ENCODE peak calls at places on chromosomes 16 and 17, in eight cellular contexts. One of them, this sample, is unnamed.

GRCh38 chr16:31333686-31334649 is 21.0 kb upstream of the ITGAX start:
- DNase-seq in stomach: no peak
- DNase-seq in ascending aorta: no peak
- DNase-seq in AG10803: peak
- DNase-seq in AG09319: no peak
- DNase-seq in neural crest cell: no peak
- DNase-seq in mucosa of descending colon: no peak
- DNase-seq in GM12864: no peak
- DNase-seq in this sample: no peak

GRCh38 chr16:11356573-11357331 is 11.5 kb downstream of the RMI2 start:
- DNase-seq in stomach: peak
- DNase-seq in ascending aorta: no peak
- DNase-seq in AG10803: peak
- DNase-seq in AG09319: no peak
- DNase-seq in neural crest cell: peak
- DNase-seq in mucosa of descending colon: peak
- DNase-seq in GM12864: no peak
- DNase-seq in this sample: peak

GRCh38 chr17:18182978-18183333 is 672 bp upstream of the ALKBH5 start:
- DNase-seq in stomach: peak
- DNase-seq in ascending aorta: peak
- DNase-seq in AG10803: peak
- DNase-seq in AG09319: peak
- DNase-seq in neural crest cell: peak
- DNase-seq in mucosa of descending colon: peak
- DNase-seq in GM12864: no peak
- DNase-seq in this sample: peak

GRCh38 chr16:29825145-29826044 is 5.1 kb downstream of the MVP start:
- DNase-seq in stomach: no peak
- DNase-seq in ascending aorta: no peak
- DNase-seq in AG10803: peak
- DNase-seq in AG09319: no peak
- DNase-seq in neural crest cell: no peak
- DNase-seq in mucosa of descending colon: peak
- DNase-seq in GM12864: no peak
- DNase-seq in this sample: no peak

GRCh38 chr16:1014771-1015495 is 33.4 kb downstream of the SOX8 start:
- DNase-seq in stomach: no peak
- DNase-seq in ascending aorta: peak
- DNase-seq in AG10803: peak
- DNase-seq in AG09319: no peak
- DNase-seq in neural crest cell: no peak
- DNase-seq in mucosa of descending colon: no peak
- DNase-seq in GM12864: no peak
- DNase-seq in this sample: no peak

GRCh38 chr16:1244881-1245280 is 4.4 kb downstream of the TPSAB1 start:
- DNase-seq in stomach: no peak
- DNase-seq in ascending aorta: no peak
- DNase-seq in AG10803: no peak
- DNase-seq in AG09319: no peak
- DNase-seq in neural crest cell: no peak
- DNase-seq in mucosa of descending colon: no peak
- DNase-seq in GM12864: no peak
- DNase-seq in this sample: no peak

GRCh38 chr17:79340771-79341528 is 266.3 kb downstream of the ENGASE start:
- DNase-seq in stomach: no peak
- DNase-seq in ascending aorta: no peak
- DNase-seq in AG10803: no peak
- DNase-seq in AG09319: peak
- DNase-seq in neural crest cell: no peak
- DNase-seq in mucosa of descending colon: no peak
- DNase-seq in GM12864: peak
- DNase-seq in this sample: no peak

GRCh38 chr16:73750639-73751038 is 546.0 kb upstream of the PSMD7 start:
- DNase-seq in stomach: no peak
- DNase-seq in ascending aorta: no peak
- DNase-seq in AG10803: no peak
- DNase-seq in AG09319: no peak
- DNase-seq in neural crest cell: no peak
- DNase-seq in mucosa of descending colon: no peak
- DNase-seq in GM12864: no peak
- DNase-seq in this sample: no peak

GRCh38 chr17:81091134-81091530 is 56.2 kb downstream of the BAIAP2 start:
- DNase-seq in stomach: no peak
- DNase-seq in ascending aorta: no peak
- DNase-seq in AG10803: no peak
- DNase-seq in AG09319: no peak
- DNase-seq in neural crest cell: no peak
- DNase-seq in mucosa of descending colon: no peak
- DNase-seq in GM12864: no peak
- DNase-seq in this sample: no peak

GRCh38 chr17:29622337-29623282 is at the start of gene CORO6:
- DNase-seq in stomach: peak
- DNase-seq in ascending aorta: no peak
- DNase-seq in AG10803: peak
- DNase-seq in AG09319: no peak
- DNase-seq in neural crest cell: peak
- DNase-seq in mucosa of descending colon: peak
- DNase-seq in GM12864: no peak
- DNase-seq in this sample: peak

GRCh38 chr17:81493198-81494038 is 19.2 kb downstream of the ACTG1 start:
- DNase-seq in stomach: no peak
- DNase-seq in ascending aorta: no peak
- DNase-seq in AG10803: no peak
- DNase-seq in AG09319: no peak
- DNase-seq in neural crest cell: no peak
- DNase-seq in mucosa of descending colon: no peak
- DNase-seq in GM12864: no peak
- DNase-seq in this sample: no peak

DNA sequence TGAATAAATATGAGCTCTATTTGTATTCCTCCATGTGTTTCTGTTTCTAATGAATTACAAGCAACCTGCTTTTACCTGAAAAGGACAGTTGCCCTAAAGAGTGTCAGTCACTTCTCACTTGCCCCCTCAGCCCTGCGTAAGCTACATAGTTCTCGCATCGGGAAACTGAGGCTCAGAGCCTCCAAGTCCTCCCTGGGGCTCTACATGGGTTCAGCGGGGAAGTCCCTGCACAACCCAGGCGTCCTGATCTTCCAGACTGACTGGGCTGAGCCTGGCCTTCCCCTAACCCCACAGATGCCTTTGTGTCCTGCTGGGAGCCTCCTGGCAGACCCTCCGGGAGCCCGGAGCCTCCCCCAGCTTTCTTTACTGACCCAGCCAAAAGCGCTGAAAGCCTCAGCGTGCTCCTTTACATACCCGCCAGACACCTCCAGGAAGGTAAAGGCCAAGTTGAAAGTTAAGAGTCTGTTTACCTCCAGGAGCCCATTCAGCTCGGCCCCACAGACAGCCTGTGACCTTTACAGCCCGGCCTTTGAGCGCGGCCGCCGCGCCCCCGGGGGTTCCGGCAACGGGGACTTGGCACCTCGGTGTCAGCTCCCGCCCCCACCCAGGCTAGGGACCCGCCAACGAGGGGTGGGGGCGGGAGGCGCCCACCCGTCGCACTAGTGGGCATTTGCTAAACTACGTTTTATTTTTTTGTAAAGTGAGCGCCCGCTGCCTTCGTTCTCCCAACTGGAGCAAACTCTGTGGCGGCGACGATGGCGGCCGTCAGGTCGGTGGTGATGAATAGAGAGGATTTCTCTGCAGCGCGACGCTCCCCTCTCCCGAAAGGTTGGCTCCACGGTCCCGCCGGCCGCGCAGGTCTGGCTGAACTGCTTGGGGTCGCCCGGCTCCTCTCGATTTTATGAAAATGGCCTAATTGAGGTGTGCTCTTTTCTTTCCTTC is 4.4 kb upstream of the HOXB13 start:
- DNase-seq in stomach: no peak
- DNase-seq in ascending aorta: no peak
- DNase-seq in AG10803: no peak
- DNase-seq in AG09319: no peak
- DNase-seq in neural crest cell: no peak
- DNase-seq in mucosa of descending colon: no peak
- DNase-seq in GM12864: no peak
- DNase-seq in this sample: no peak
- TF ChIP-seq CTCF in stomach: no peak
- TF ChIP-seq CTCF in ascending aorta: no peak
- TF ChIP-seq CTCF in AG10803: no peak
- TF ChIP-seq CTCF in AG09319: no peak
- TF ChIP-seq CTCF in neural crest cell: no peak
- TF ChIP-seq CTCF in mucosa of descending colon: no peak
- TF ChIP-seq CTCF in GM12864: no peak
- TF ChIP-seq CTCF in this sample: no peak

GRCh38 chr17:3692346-3692745 is 3.6 kb downstream of the P2RX5 start:
- DNase-seq in stomach: no peak
- DNase-seq in ascending aorta: no peak
- DNase-seq in AG10803: no peak
- DNase-seq in AG09319: no peak
- DNase-seq in neural crest cell: no peak
- DNase-seq in mucosa of descending colon: no peak
- DNase-seq in GM12864: no peak
- DNase-seq in this sample: no peak
- TF ChIP-seq CTCF in stomach: no peak
- TF ChIP-seq CTCF in ascending aorta: no peak
- TF ChIP-seq CTCF in AG10803: no peak
- TF ChIP-seq CTCF in AG09319: no peak
- TF ChIP-seq CTCF in neural crest cell: no peak
- TF ChIP-seq CTCF in mucosa of descending colon: no peak
- TF ChIP-seq CTCF in GM12864: peak
- TF ChIP-seq CTCF in this sample: no peak

GRCh38 chr16:48269011-48269410 is 21.7 kb upstream of the ABCC11 start:
- DNase-seq in stomach: no peak
- DNase-seq in ascending aorta: no peak
- DNase-seq in AG10803: no peak
- DNase-seq in AG09319: no peak
- DNase-seq in neural crest cell: no peak
- DNase-seq in mucosa of descending colon: no peak
- DNase-seq in GM12864: no peak
- DNase-seq in this sample: no peak

GRCh38 chr16:48276102-48276501 is 28.8 kb upstream of the ABCC11 start:
- DNase-seq in stomach: no peak
- DNase-seq in ascending aorta: no peak
- DNase-seq in AG10803: no peak
- DNase-seq in AG09319: no peak
- DNase-seq in neural crest cell: no peak
- DNase-seq in mucosa of descending colon: no peak
- DNase-seq in GM12864: no peak
- DNase-seq in this sample: no peak

GRCh38 chr16:48274476-48274875 is 27.1 kb upstream of the ABCC11 start:
- DNase-seq in stomach: no peak
- DNase-seq in ascending aorta: no peak
- DNase-seq in AG10803: no peak
- DNase-seq in AG09319: no peak
- DNase-seq in neural crest cell: no peak
- DNase-seq in mucosa of descending colon: no peak
- DNase-seq in GM12864: no peak
- DNase-seq in this sample: no peak

GRCh38 chr16:48272837-48273421 is 25.6 kb upstream of the ABCC11 start:
- DNase-seq in stomach: no peak
- DNase-seq in ascending aorta: no peak
- DNase-seq in AG10803: no peak
- DNase-seq in AG09319: no peak
- DNase-seq in neural crest cell: no peak
- DNase-seq in mucosa of descending colon: no peak
- DNase-seq in GM12864: no peak
- DNase-seq in this sample: no peak

GRCh38 chr16:48271728-48272127 is 24.4 kb upstream of the ABCC11 start:
- DNase-seq in stomach: no peak
- DNase-seq in ascending aorta: no peak
- DNase-seq in AG10803: peak
- DNase-seq in AG09319: no peak
- DNase-seq in neural crest cell: no peak
- DNase-seq in mucosa of descending colon: no peak
- DNase-seq in GM12864: no peak
- DNase-seq in this sample: no peak
- TF ChIP-seq CTCF in stomach: no peak
- TF ChIP-seq CTCF in ascending aorta: no peak
- TF ChIP-seq CTCF in AG10803: peak
- TF ChIP-seq CTCF in AG09319: peak
- TF ChIP-seq CTCF in neural crest cell: peak
- TF ChIP-seq CTCF in mucosa of descending colon: no peak
- TF ChIP-seq CTCF in GM12864: no peak
- TF ChIP-seq CTCF in this sample: no peak

GRCh38 chr17:64083571-64084085 is 46.3 kb downstream of the ERN1 start:
- DNase-seq in stomach: no peak
- DNase-seq in ascending aorta: no peak
- DNase-seq in AG10803: no peak
- DNase-seq in AG09319: no peak
- DNase-seq in neural crest cell: no peak
- DNase-seq in mucosa of descending colon: no peak
- DNase-seq in GM12864: no peak
- DNase-seq in this sample: no peak

GRCh38 chr17:64084940-64085649 is 44.8 kb downstream of the ERN1 start:
- DNase-seq in stomach: no peak
- DNase-seq in ascending aorta: no peak
- DNase-seq in AG10803: no peak
- DNase-seq in AG09319: no peak
- DNase-seq in neural crest cell: no peak
- DNase-seq in mucosa of descending colon: no peak
- DNase-seq in GM12864: no peak
- DNase-seq in this sample: no peak

GRCh38 chr17:64083093-64083492 is 46.9 kb downstream of the ERN1 start:
- DNase-seq in stomach: no peak
- DNase-seq in ascending aorta: no peak
- DNase-seq in AG10803: no peak
- DNase-seq in AG09319: no peak
- DNase-seq in neural crest cell: no peak
- DNase-seq in mucosa of descending colon: no peak
- DNase-seq in GM12864: no peak
- DNase-seq in this sample: no peak

GRCh38 chr17:64085650-64086005 is 44.3 kb downstream of the ERN1 start:
- DNase-seq in stomach: no peak
- DNase-seq in ascending aorta: no peak
- DNase-seq in AG10803: no peak
- DNase-seq in AG09319: no peak
- DNase-seq in neural crest cell: no peak
- DNase-seq in mucosa of descending colon: no peak
- DNase-seq in GM12864: no peak
- DNase-seq in this sample: no peak

DNA sequence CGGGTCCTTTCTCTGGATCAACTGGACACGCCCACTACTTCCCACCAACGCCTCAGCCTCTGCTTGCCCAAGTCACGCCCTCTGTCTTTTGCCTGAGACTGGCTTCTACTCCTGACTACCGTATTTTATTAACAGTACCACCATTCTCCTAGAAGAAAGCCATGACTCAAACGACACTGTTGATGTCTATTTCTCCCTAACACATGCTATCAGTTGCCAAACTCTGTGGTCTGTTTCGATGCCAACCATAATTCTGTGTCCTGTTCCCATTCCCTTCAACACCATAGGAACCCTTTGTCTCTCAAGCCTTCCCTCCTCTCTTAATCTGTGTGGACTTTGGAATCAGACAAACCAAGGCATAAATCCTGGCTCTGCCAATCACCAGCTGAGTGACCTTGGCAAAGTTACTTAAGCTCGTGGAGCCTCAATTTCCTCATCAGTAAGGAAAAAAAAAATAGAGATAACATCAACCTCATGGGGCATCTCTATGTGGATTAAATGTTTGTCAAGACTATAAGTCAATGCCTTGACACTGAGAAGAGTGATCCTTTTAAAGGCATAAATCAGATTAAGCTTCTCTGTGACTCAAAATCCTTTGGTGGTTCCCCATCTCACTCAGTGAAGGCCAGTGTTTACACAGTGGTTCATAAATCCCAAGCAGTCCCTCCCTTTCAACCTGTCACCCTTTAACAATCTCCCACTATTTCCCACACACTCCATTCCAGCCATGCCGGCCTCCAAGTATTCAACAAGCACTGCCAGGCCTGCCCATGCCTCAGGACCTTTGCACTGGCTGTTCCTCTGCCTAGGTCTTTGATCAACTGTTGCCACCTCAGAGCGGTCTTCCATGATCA is 45.6 kb downstream of the ERN1 start:
- DNase-seq in stomach: peak
- DNase-seq in ascending aorta: no peak
- DNase-seq in AG10803: peak
- DNase-seq in AG09319: no peak
- DNase-seq in neural crest cell: no peak
- DNase-seq in mucosa of descending colon: peak
- DNase-seq in GM12864: no peak
- DNase-seq in this sample: no peak
- TF ChIP-seq CTCF in stomach: no peak
- TF ChIP-seq CTCF in ascending aorta: no peak
- TF ChIP-seq CTCF in AG10803: no peak
- TF ChIP-seq CTCF in AG09319: no peak
- TF ChIP-seq CTCF in neural crest cell: no peak
- TF ChIP-seq CTCF in mucosa of descending colon: no peak
- TF ChIP-seq CTCF in GM12864: no peak
- TF ChIP-seq CTCF in this sample: no peak

This sample was measured in endothelial cell.